ENCODE peak calls at places on chromosomes 13 and 19, in four cellular contexts. D is suprapubic skin, M is fibroblast of mammary gland, B is B cell. U is an unnamed sample.

GRCh38 chr19:17872251-17873001 is 681 bp downstream of the SLC5A5 start:
- DNase-seq in D (no peak), B (peak; percentile 63), M (no peak), U (no peak)

GRCh38 chr13:22114630-22115311 is 443.9 kb downstream of the FGF9 start:
- DNase-seq in D (no peak), B (peak; percentile 86), M (no peak), U (no peak)

GRCh38 chr19:4389511-4390016 is 10.8 kb downstream of the SH3GL1 start:
- DNase-seq in D (no peak), B (no peak), M (no peak), U (no peak)

GRCh38 chr19:4319067-4319718 is 14.8 kb downstream of the FSD1 start:
- DNase-seq in B (no peak), D (no peak), M (no peak), U (no peak)

GRCh38 chr19:39692166-39692565 is 12.1 kb upstream of the LGALS14 start:
- DNase-seq in D (no peak), B (no peak), M (peak; percentile 5), U (no peak)

GRCh38 chr19:919157-920050 is 2.3 kb downstream of the KISS1R start:
- DNase-seq in D (no peak), B (peak; percentile 77), M (no peak), U (peak; percentile 40)

GRCh38 chr19:18152444-18152816 is 533 bp upstream of the PIK3R2 start:
- DNase-seq in M (peak; percentile 97), D (peak; percentile 98), B (peak; percentile 99), U (peak; percentile 98)

GRCh38 chr19:12090807-12091206 is 26.3 kb downstream of the ZNF844 start:
- DNase-seq in M (peak; percentile 66), B (peak; percentile 65), D (no peak), U (peak; percentile 35)

GRCh38 chr13:82740442-82740841 is 1141.8 kb downstream of the SLITRK1 start:
- DNase-seq in D (no peak), M (no peak), B (no peak), U (no peak)

GRCh38 chr19:48724796-48725753 is 5.5 kb upstream of the MAMSTR start:
- DNase-seq in D (no peak), B (peak; percentile 82), M (peak; percentile 97), U (no peak)

GRCh38 chr19:5314907-5315298 is 25.7 kb downstream of the PTPRS start:
- DNase-seq in B (no peak), M (no peak), D (no peak), U (no peak)

GRCh38 chr19:3984584-3984907 is 717 bp downstream of the EEF2 start:
- DNase-seq in D (no peak), B (no peak), M (no peak), U (no peak)

GRCh38 chr19:39845621-39846175 is 481 bp downstream of the FBL start:
- DNase-seq in B (peak; percentile 28), D (no peak), M (no peak), U (no peak)

GRCh38 chr19:10518444-10519361 is 1.5 kb upstream of the S1PR5 start:
- DNase-seq in B (peak; percentile 48), D (no peak), M (no peak), U (no peak)

GRCh38 chr13:21106089-21106488 is 44.7 kb upstream of the LATS2 start:
- DNase-seq in D (peak; percentile 28), M (no peak), B (no peak), U (no peak)

GRCh38 chr19:2043269-2043641 is 7.8 kb downstream of the MKNK2 start:
- DNase-seq in M (no peak), B (no peak), D (no peak), U (no peak)

GRCh38 chr19:16022251-16022650 is 54.0 kb upstream of the TPM4 start:
- DNase-seq in B (no peak), D (no peak), M (no peak), U (no peak)

GRCh38 chr19:1315470-1316166 is 29.9 kb downstream of the EFNA2 start:
- DNase-seq in M (peak; percentile 34), D (no peak), B (peak; percentile 63), U (no peak)

GRCh38 chr13:50124536-50125305 is 109.5 kb downstream of the KCNRG start:
- DNase-seq in B (peak; percentile 97), M (peak; percentile 38), D (peak; percentile 98), U (peak; percentile 94)

GRCh38 chr13:49271264-49271663 is 23.5 kb downstream of the CDADC1 start:
- DNase-seq in D (no peak), M (no peak), B (no peak), U (no peak)

GRCh38 chr13:107457686-107458085 is 757.6 kb downstream of the LIG4 start:
- DNase-seq in B (no peak), D (no peak), M (no peak), U (no peak)

GRCh38 chr13:31204592-31204991 is 4.8 kb downstream of the B3GLCT start:
- DNase-seq in D (no peak), B (no peak), M (peak; percentile 84), U (no peak)

GRCh38 chr13:44096906-44097305 is 217.2 kb downstream of the LACC1 start:
- DNase-seq in B (no peak), D (no peak), M (no peak), U (no peak)

GRCh38 chr13:98476106-98476505 is 100.8 kb downstream of the STK24 start:
- DNase-seq in M (no peak), D (no peak), B (peak; percentile 38), U (no peak)

GRCh38 chr19:6576869-6577281 is 14.1 kb downstream of the CD70 start:
- DNase-seq in D (no peak), B (no peak), M (no peak), U (no peak)

GRCh38 chr19:3019211-3019854 is 9.7 kb downstream of the TLE2 start:
- DNase-seq in B (no peak), M (no peak), D (no peak), U (no peak)

GRCh38 chr19:55369651-55370304 is 485 bp downstream of the IL11 start:
- DNase-seq in D (no peak), B (peak; percentile 49), M (peak; percentile 62), U (no peak)

GRCh38 chr13:39779337-39780270 is 124.1 kb downstream of the COG6 start:
- DNase-seq in B (no peak), D (no peak), M (peak; percentile 59), U (peak; percentile 31)

GRCh38 chr13:39777021-39777420 is 121.6 kb downstream of the COG6 start:
- DNase-seq in M (no peak), D (no peak), B (no peak), U (no peak)

GRCh38 chr13:39773833-39774232 is 118.4 kb downstream of the COG6 start:
- DNase-seq in M (peak; percentile 82), B (no peak), D (no peak), U (no peak)

GRCh38 chr13:39776439-39776838 is 121.0 kb downstream of the COG6 start:
- DNase-seq in D (no peak), B (no peak), M (peak; percentile 92), U (no peak)

DNA sequence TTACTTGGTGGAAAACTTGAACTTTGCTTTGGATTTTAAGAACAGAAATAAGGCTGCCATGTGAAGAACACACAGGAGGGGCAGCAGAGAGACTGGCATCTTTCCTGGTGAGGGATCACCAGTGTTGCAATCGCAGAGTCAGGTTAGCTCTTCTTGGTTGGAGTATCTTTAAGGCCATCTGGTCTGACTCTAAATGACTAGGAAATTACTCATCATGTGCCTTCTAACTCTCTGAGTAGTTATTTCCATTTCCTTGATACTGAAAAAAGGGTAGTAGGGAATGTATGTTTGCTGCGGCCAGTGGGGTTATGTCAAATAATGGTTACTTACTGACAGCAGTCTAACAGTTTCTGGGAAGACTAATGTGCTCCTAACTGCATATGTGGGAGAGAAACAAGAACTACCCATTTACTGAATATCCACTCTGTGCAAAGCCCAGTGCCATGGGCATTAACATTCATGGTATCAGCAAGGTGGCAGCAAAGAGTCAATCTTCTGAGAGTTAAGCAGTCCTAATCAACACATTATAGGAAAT is 122.1 kb downstream of the COG6 start:
- DNase-seq in M (peak; percentile 98), D (no peak), B (no peak), U (no peak)
- TF ChIP-seq CTCF in M (peak; percentile 82), D (no peak), B (no peak), U (peak; percentile 63)

GRCh38 chr13:23512762-23513395 is 57.3 kb upstream of the TNFRSF19 start:
- DNase-seq in M (no peak), D (no peak), B (no peak), U (no peak)

GRCh38 chr13:23510544-23510916 is 59.7 kb upstream of the TNFRSF19 start:
- DNase-seq in D (no peak), M (peak; percentile 80), B (no peak), U (no peak)

GRCh38 chr13:23510979-23511735 is 59.1 kb upstream of the TNFRSF19 start:
- DNase-seq in M (peak; percentile 50), D (no peak), B (peak; percentile 34), U (no peak)

GRCh38 chr13:23506821-23507210 is 63.4 kb upstream of the TNFRSF19 start:
- DNase-seq in D (no peak), B (no peak), M (peak; percentile 66), U (no peak)

DNA sequence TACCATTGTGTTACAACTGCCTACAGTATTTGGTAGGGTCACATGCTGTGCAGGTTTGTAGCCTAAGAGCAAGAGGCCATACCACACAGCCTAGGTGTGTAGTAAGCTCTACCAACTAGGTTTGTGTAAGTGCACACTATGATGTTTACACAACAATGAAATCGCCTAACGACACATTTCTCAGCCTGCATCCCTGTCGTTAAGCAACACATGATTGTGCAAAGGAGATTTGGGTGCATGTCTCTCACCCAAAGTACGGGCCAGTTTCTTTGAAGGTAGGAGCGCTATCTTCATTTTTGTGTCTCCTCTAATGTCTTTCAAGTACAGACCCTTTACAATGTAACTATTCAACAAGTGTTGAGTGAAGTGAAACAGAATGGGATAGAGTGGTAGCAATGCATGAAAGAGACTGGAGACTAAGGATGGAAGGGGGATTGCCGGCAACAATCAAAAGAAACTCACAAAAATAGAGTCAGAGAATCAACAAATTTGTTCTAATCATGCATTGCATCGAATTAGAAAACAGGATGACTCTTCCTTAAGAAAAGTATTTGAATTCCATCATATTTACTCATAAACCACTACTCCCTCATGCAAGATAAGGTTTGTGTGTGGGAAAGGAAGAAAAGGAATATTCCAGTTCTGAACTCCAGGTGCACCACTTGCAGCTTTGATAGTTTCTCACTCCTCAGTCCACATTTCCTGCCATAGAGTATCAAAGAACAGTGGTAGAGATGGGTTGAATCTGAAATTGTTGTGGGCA is 60.2 kb upstream of the TNFRSF19 start:
- DNase-seq in D (no peak), M (peak; percentile 68), B (no peak), U (no peak)
- TF ChIP-seq CTCF in D (no peak), M (no peak), B (no peak), U (no peak)

DNA sequence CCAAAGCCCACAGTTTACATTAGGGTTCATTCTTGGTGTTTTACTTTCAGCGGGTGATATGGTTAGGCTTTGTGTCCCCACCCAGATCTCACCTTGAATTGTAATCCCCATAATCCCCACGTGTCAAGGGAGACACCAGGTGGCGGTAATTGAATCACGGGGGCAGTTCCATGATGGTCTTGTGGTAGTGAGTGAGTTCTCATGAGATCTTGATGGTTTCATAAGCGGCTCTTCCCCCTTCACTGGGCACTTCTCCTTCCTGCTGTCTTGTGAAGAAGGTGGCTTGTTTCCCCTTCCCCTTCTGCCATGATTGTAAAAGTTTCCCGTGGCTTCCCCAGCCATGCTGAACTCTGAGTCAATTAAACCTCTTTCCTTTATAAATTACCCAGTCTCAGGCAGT is 12.0 kb downstream of the FPR2 start:
- DNase-seq in D (no peak), B (no peak), M (no peak), U (no peak)
- TF ChIP-seq CTCF in D (no peak), B (no peak), M (no peak), U (no peak)

DNA sequence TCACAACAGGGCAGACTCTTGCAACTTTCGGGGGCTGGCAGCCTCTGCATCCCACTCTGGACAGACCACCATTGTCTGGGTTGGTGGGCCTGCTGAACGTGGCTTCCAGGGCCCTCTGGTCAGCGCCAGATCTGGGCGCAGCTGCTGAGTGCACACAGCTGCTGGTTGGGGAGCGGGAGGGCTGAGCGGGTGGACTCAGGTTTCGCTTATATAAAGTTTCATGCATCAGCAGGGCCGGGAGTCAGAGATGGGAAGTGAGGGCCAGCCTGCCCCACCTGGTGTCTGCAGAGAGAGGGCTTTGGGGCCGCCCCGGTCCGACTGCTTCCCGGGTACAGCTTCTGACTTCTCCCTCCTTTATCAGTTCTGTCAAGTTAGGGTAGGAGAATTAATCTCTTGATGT is 6.9 kb downstream of the ARHGEF7 start:
- DNase-seq in M (no peak), D (no peak), B (no peak), U (no peak)
- TF ChIP-seq CTCF in M (no peak), D (no peak), B (no peak), U (no peak)